ENCODE peak calls at places on chromosomes 16 and 17, in nine cellular contexts. One of them, this sample, is unnamed.

GRCh38 chr16:24997665-24998064 is 17.5 kb downstream of the ARHGAP17 start:
- ATAC-seq in body of pancreas: no peak
- ATAC-seq in foreskin keratinocyte: no peak
- ATAC-seq in heart left ventricle: no peak
- ATAC-seq in central memory CD8-positive, alpha-beta T cell: no peak
- ATAC-seq in left cardiac atrium: no peak
- ATAC-seq in RWPE2: no peak
- ATAC-seq in Panc1: no peak
- ATAC-seq in CD8-positive, alpha-beta T cell: no peak
- ATAC-seq in this sample: no peak

GRCh38 chr17:51852603-51853002 is 305.9 kb downstream of the CA10 start:
- ATAC-seq in body of pancreas: no peak
- ATAC-seq in foreskin keratinocyte: no peak
- ATAC-seq in heart left ventricle: no peak
- ATAC-seq in central memory CD8-positive, alpha-beta T cell: no peak
- ATAC-seq in left cardiac atrium: no peak
- ATAC-seq in RWPE2: no peak
- ATAC-seq in Panc1: no peak
- ATAC-seq in CD8-positive, alpha-beta T cell: no peak
- ATAC-seq in this sample: no peak

GRCh38 chr17:51769231-51769630 is 389.3 kb downstream of the CA10 start:
- ATAC-seq in body of pancreas: no peak
- ATAC-seq in foreskin keratinocyte: no peak
- ATAC-seq in heart left ventricle: no peak
- ATAC-seq in central memory CD8-positive, alpha-beta T cell: no peak
- ATAC-seq in left cardiac atrium: no peak
- ATAC-seq in RWPE2: no peak
- ATAC-seq in Panc1: no peak
- ATAC-seq in CD8-positive, alpha-beta T cell: no peak
- ATAC-seq in this sample: peak; percentile 31

GRCh38 chr17:37081287-37081686 is 132.5 kb downstream of the AATF start:
- ATAC-seq in body of pancreas: no peak
- ATAC-seq in foreskin keratinocyte: no peak
- ATAC-seq in heart left ventricle: no peak
- ATAC-seq in central memory CD8-positive, alpha-beta T cell: no peak
- ATAC-seq in left cardiac atrium: no peak
- ATAC-seq in RWPE2: peak; percentile 24
- ATAC-seq in Panc1: peak; percentile 71
- ATAC-seq in CD8-positive, alpha-beta T cell: no peak
- ATAC-seq in this sample: no peak

GRCh38 chr17:14095202-14095601 is 25.9 kb downstream of the COX10 start:
- ATAC-seq in body of pancreas: no peak
- ATAC-seq in foreskin keratinocyte: no peak
- ATAC-seq in heart left ventricle: no peak
- ATAC-seq in central memory CD8-positive, alpha-beta T cell: no peak
- ATAC-seq in left cardiac atrium: no peak
- ATAC-seq in RWPE2: no peak
- ATAC-seq in Panc1: no peak
- ATAC-seq in CD8-positive, alpha-beta T cell: no peak
- ATAC-seq in this sample: no peak

GRCh38 chr17:32323784-32324590 is 18.0 kb downstream of the C17orf75 start:
- ATAC-seq in body of pancreas: peak; percentile 81
- ATAC-seq in foreskin keratinocyte: peak; percentile 74
- ATAC-seq in heart left ventricle: no peak
- ATAC-seq in central memory CD8-positive, alpha-beta T cell: peak; percentile 60
- ATAC-seq in left cardiac atrium: no peak
- ATAC-seq in RWPE2: peak; percentile 53
- ATAC-seq in Panc1: peak; percentile 62
- ATAC-seq in CD8-positive, alpha-beta T cell: peak; percentile 62
- ATAC-seq in this sample: peak; percentile 77

GRCh38 chr17:27555364-27555763 is 75.6 kb upstream of the LGALS9 start:
- ATAC-seq in body of pancreas: no peak
- ATAC-seq in foreskin keratinocyte: no peak
- ATAC-seq in heart left ventricle: no peak
- ATAC-seq in central memory CD8-positive, alpha-beta T cell: no peak
- ATAC-seq in left cardiac atrium: no peak
- ATAC-seq in RWPE2: no peak
- ATAC-seq in Panc1: no peak
- ATAC-seq in CD8-positive, alpha-beta T cell: no peak
- ATAC-seq in this sample: no peak

GRCh38 chr16:49811630-49812334 is 44.1 kb downstream of the ZNF423 start:
- ATAC-seq in body of pancreas: peak; percentile 74
- ATAC-seq in foreskin keratinocyte: no peak
- ATAC-seq in heart left ventricle: peak; percentile 84
- ATAC-seq in central memory CD8-positive, alpha-beta T cell: no peak
- ATAC-seq in left cardiac atrium: peak; percentile 18
- ATAC-seq in RWPE2: no peak
- ATAC-seq in Panc1: no peak
- ATAC-seq in CD8-positive, alpha-beta T cell: no peak
- ATAC-seq in this sample: no peak

GRCh38 chr17:40121191-40121885 is 433 bp upstream of the MSL1 start:
- ATAC-seq in body of pancreas: peak; percentile 17
- ATAC-seq in foreskin keratinocyte: peak; percentile 29
- ATAC-seq in heart left ventricle: peak; percentile 23
- ATAC-seq in central memory CD8-positive, alpha-beta T cell: no peak
- ATAC-seq in left cardiac atrium: peak; percentile 56
- ATAC-seq in RWPE2: peak; percentile 43
- ATAC-seq in Panc1: peak; percentile 51
- ATAC-seq in CD8-positive, alpha-beta T cell: peak; percentile 11
- ATAC-seq in this sample: peak; percentile 51

GRCh38 chr17:82590881-82591539 is 57.2 kb downstream of the WDR45B start:
- ATAC-seq in body of pancreas: no peak
- ATAC-seq in foreskin keratinocyte: no peak
- ATAC-seq in heart left ventricle: no peak
- ATAC-seq in central memory CD8-positive, alpha-beta T cell: no peak
- ATAC-seq in left cardiac atrium: peak; percentile 12
- ATAC-seq in RWPE2: no peak
- ATAC-seq in Panc1: no peak
- ATAC-seq in CD8-positive, alpha-beta T cell: no peak
- ATAC-seq in this sample: no peak

GRCh38 chr17:75625813-75626486 is 7.3 kb upstream of the SMIM5 start:
- ATAC-seq in body of pancreas: peak; percentile 51
- ATAC-seq in foreskin keratinocyte: peak; percentile 57
- ATAC-seq in heart left ventricle: peak; percentile 47
- ATAC-seq in central memory CD8-positive, alpha-beta T cell: no peak
- ATAC-seq in left cardiac atrium: peak; percentile 27
- ATAC-seq in RWPE2: peak; percentile 40
- ATAC-seq in Panc1: peak; percentile 73
- ATAC-seq in CD8-positive, alpha-beta T cell: peak; percentile 57
- ATAC-seq in this sample: peak; percentile 49

GRCh38 chr16:20348365-20349185 is 3.9 kb downstream of the UMOD start:
- ATAC-seq in body of pancreas: peak; percentile 70
- ATAC-seq in foreskin keratinocyte: no peak
- ATAC-seq in heart left ventricle: no peak
- ATAC-seq in central memory CD8-positive, alpha-beta T cell: no peak
- ATAC-seq in left cardiac atrium: no peak
- ATAC-seq in RWPE2: peak; percentile 23
- ATAC-seq in Panc1: peak; percentile 50
- ATAC-seq in CD8-positive, alpha-beta T cell: no peak
- ATAC-seq in this sample: no peak

GRCh38 chr17:969767-970387 is 9.7 kb downstream of the NXN start:
- ATAC-seq in body of pancreas: no peak
- ATAC-seq in foreskin keratinocyte: peak; percentile 27
- ATAC-seq in heart left ventricle: no peak
- ATAC-seq in central memory CD8-positive, alpha-beta T cell: no peak
- ATAC-seq in left cardiac atrium: no peak
- ATAC-seq in RWPE2: no peak
- ATAC-seq in Panc1: no peak
- ATAC-seq in CD8-positive, alpha-beta T cell: no peak
- ATAC-seq in this sample: no peak

GRCh38 chr17:75998327-75998795 is 2.3 kb upstream of the CDK3 start:
- ATAC-seq in body of pancreas: no peak
- ATAC-seq in foreskin keratinocyte: no peak
- ATAC-seq in heart left ventricle: no peak
- ATAC-seq in central memory CD8-positive, alpha-beta T cell: no peak
- ATAC-seq in left cardiac atrium: no peak
- ATAC-seq in RWPE2: no peak
- ATAC-seq in Panc1: no peak
- ATAC-seq in CD8-positive, alpha-beta T cell: no peak
- ATAC-seq in this sample: no peak

GRCh38 chr16:1958715-1959268 is 546 bp upstream of the NDUFB10 start:
- ATAC-seq in body of pancreas: no peak
- ATAC-seq in foreskin keratinocyte: peak; percentile 19
- ATAC-seq in heart left ventricle: no peak
- ATAC-seq in central memory CD8-positive, alpha-beta T cell: no peak
- ATAC-seq in left cardiac atrium: peak; percentile 5
- ATAC-seq in RWPE2: no peak
- ATAC-seq in Panc1: peak; percentile 4
- ATAC-seq in CD8-positive, alpha-beta T cell: no peak
- ATAC-seq in this sample: peak; percentile 4

GRCh38 chr16:75486666-75487313 is 8.5 kb downstream of the CHST6 start:
- ATAC-seq in body of pancreas: no peak
- ATAC-seq in foreskin keratinocyte: no peak
- ATAC-seq in heart left ventricle: no peak
- ATAC-seq in central memory CD8-positive, alpha-beta T cell: no peak
- ATAC-seq in left cardiac atrium: no peak
- ATAC-seq in RWPE2: no peak
- ATAC-seq in Panc1: no peak
- ATAC-seq in CD8-positive, alpha-beta T cell: no peak
- ATAC-seq in this sample: peak; percentile 52

GRCh38 chr17:35540589-35541404 is 3.3 kb upstream of the SLFN12L start:
- ATAC-seq in body of pancreas: no peak
- ATAC-seq in foreskin keratinocyte: no peak
- ATAC-seq in heart left ventricle: peak; percentile 74
- ATAC-seq in central memory CD8-positive, alpha-beta T cell: peak; percentile 48
- ATAC-seq in left cardiac atrium: peak; percentile 72
- ATAC-seq in RWPE2: peak; percentile 70
- ATAC-seq in Panc1: peak; percentile 71
- ATAC-seq in CD8-positive, alpha-beta T cell: peak; percentile 34
- ATAC-seq in this sample: peak; percentile 54

GRCh38 chr17:58572846-58573245 is 58.4 kb upstream of the MTMR4 start:
- ATAC-seq in body of pancreas: no peak
- ATAC-seq in foreskin keratinocyte: no peak
- ATAC-seq in heart left ventricle: no peak
- ATAC-seq in central memory CD8-positive, alpha-beta T cell: no peak
- ATAC-seq in left cardiac atrium: no peak
- ATAC-seq in RWPE2: no peak
- ATAC-seq in Panc1: no peak
- ATAC-seq in CD8-positive, alpha-beta T cell: no peak
- ATAC-seq in this sample: no peak

GRCh38 chr17:7561589-7562207 is at the start of gene SENP3:
- ATAC-seq in body of pancreas: peak; percentile 75
- ATAC-seq in foreskin keratinocyte: peak; percentile 57
- ATAC-seq in heart left ventricle: peak; percentile 75
- ATAC-seq in central memory CD8-positive, alpha-beta T cell: peak; percentile 89
- ATAC-seq in left cardiac atrium: peak; percentile 88
- ATAC-seq in RWPE2: peak; percentile 67
- ATAC-seq in Panc1: peak; percentile 87
- ATAC-seq in CD8-positive, alpha-beta T cell: peak; percentile 82
- ATAC-seq in this sample: peak; percentile 90

GRCh38 chr16:50153648-50154368 is 702 bp downstream of the TENT4B start:
- ATAC-seq in body of pancreas: peak; percentile 2
- ATAC-seq in foreskin keratinocyte: peak; percentile 17
- ATAC-seq in heart left ventricle: no peak
- ATAC-seq in central memory CD8-positive, alpha-beta T cell: peak; percentile 1
- ATAC-seq in left cardiac atrium: peak; percentile 1
- ATAC-seq in RWPE2: peak; percentile 16
- ATAC-seq in Panc1: peak; percentile 23
- ATAC-seq in CD8-positive, alpha-beta T cell: no peak
- ATAC-seq in this sample: peak; percentile 3

GRCh38 chr17:17146791-17147406 is 59.2 kb downstream of the PLD6 start:
- ATAC-seq in body of pancreas: no peak
- ATAC-seq in foreskin keratinocyte: no peak
- ATAC-seq in heart left ventricle: peak; percentile 66
- ATAC-seq in central memory CD8-positive, alpha-beta T cell: no peak
- ATAC-seq in left cardiac atrium: peak; percentile 3
- ATAC-seq in RWPE2: no peak
- ATAC-seq in Panc1: peak; percentile 67
- ATAC-seq in CD8-positive, alpha-beta T cell: peak; percentile 66
- ATAC-seq in this sample: peak; percentile 24

GRCh38 chr17:43665387-43666101 is 3.8 kb upstream of the MEOX1 start:
- ATAC-seq in body of pancreas: peak; percentile 15
- ATAC-seq in foreskin keratinocyte: peak; percentile 23
- ATAC-seq in heart left ventricle: peak; percentile 86
- ATAC-seq in central memory CD8-positive, alpha-beta T cell: no peak
- ATAC-seq in left cardiac atrium: peak; percentile 62
- ATAC-seq in RWPE2: no peak
- ATAC-seq in Panc1: no peak
- ATAC-seq in CD8-positive, alpha-beta T cell: no peak
- ATAC-seq in this sample: no peak

GRCh38 chr17:55168970-55169687 is 95.6 kb upstream of the HLF start:
- ATAC-seq in body of pancreas: no peak
- ATAC-seq in foreskin keratinocyte: no peak
- ATAC-seq in heart left ventricle: no peak
- ATAC-seq in central memory CD8-positive, alpha-beta T cell: no peak
- ATAC-seq in left cardiac atrium: no peak
- ATAC-seq in RWPE2: no peak
- ATAC-seq in Panc1: no peak
- ATAC-seq in CD8-positive, alpha-beta T cell: no peak
- ATAC-seq in this sample: no peak

GRCh38 chr17:30997842-30998241 is 27.0 kb downstream of the RNF135 start:
- ATAC-seq in body of pancreas: no peak
- ATAC-seq in foreskin keratinocyte: no peak
- ATAC-seq in heart left ventricle: no peak
- ATAC-seq in central memory CD8-positive, alpha-beta T cell: no peak
- ATAC-seq in left cardiac atrium: no peak
- ATAC-seq in RWPE2: no peak
- ATAC-seq in Panc1: no peak
- ATAC-seq in CD8-positive, alpha-beta T cell: no peak
- ATAC-seq in this sample: peak; percentile 26

GRCh38 chr17:40072481-40073346 is 9.9 kb downstream of the THRA start:
- ATAC-seq in body of pancreas: no peak
- ATAC-seq in foreskin keratinocyte: no peak
- ATAC-seq in heart left ventricle: no peak
- ATAC-seq in central memory CD8-positive, alpha-beta T cell: no peak
- ATAC-seq in left cardiac atrium: peak; percentile 15
- ATAC-seq in RWPE2: no peak
- ATAC-seq in Panc1: no peak
- ATAC-seq in CD8-positive, alpha-beta T cell: no peak
- ATAC-seq in this sample: no peak

GRCh38 chr16:88315543-88316105 is 67.1 kb upstream of the ZNF469 start:
- ATAC-seq in body of pancreas: no peak
- ATAC-seq in foreskin keratinocyte: peak; percentile 85
- ATAC-seq in heart left ventricle: peak; percentile 89
- ATAC-seq in central memory CD8-positive, alpha-beta T cell: no peak
- ATAC-seq in left cardiac atrium: peak; percentile 73
- ATAC-seq in RWPE2: peak; percentile 99
- ATAC-seq in Panc1: peak; percentile 75
- ATAC-seq in CD8-positive, alpha-beta T cell: no peak
- ATAC-seq in this sample: no peak

GRCh38 chr16:17414421-17414820 is 56.3 kb downstream of the XYLT1 start:
- ATAC-seq in body of pancreas: no peak
- ATAC-seq in foreskin keratinocyte: no peak
- ATAC-seq in heart left ventricle: no peak
- ATAC-seq in central memory CD8-positive, alpha-beta T cell: no peak
- ATAC-seq in left cardiac atrium: no peak
- ATAC-seq in RWPE2: no peak
- ATAC-seq in Panc1: no peak
- ATAC-seq in CD8-positive, alpha-beta T cell: no peak
- ATAC-seq in this sample: peak; percentile 70

GRCh38 chr16:3783516-3783915 is 66.2 kb upstream of the TRAP1 start:
- ATAC-seq in body of pancreas: no peak
- ATAC-seq in foreskin keratinocyte: no peak
- ATAC-seq in heart left ventricle: no peak
- ATAC-seq in central memory CD8-positive, alpha-beta T cell: no peak
- ATAC-seq in left cardiac atrium: no peak
- ATAC-seq in RWPE2: no peak
- ATAC-seq in Panc1: no peak
- ATAC-seq in CD8-positive, alpha-beta T cell: no peak
- ATAC-seq in this sample: no peak

GRCh38 chr16:67661101-67661661 is 421 bp downstream of the PARD6A start:
- ATAC-seq in body of pancreas: peak; percentile 26
- ATAC-seq in foreskin keratinocyte: peak; percentile 5
- ATAC-seq in heart left ventricle: no peak
- ATAC-seq in central memory CD8-positive, alpha-beta T cell: no peak
- ATAC-seq in left cardiac atrium: no peak
- ATAC-seq in RWPE2: peak; percentile 20
- ATAC-seq in Panc1: peak; percentile 7
- ATAC-seq in CD8-positive, alpha-beta T cell: no peak
- ATAC-seq in this sample: no peak

GRCh38 chr16:70753228-70753627 is 47.7 kb downstream of the VAC14 start:
- ATAC-seq in body of pancreas: no peak
- ATAC-seq in foreskin keratinocyte: no peak
- ATAC-seq in heart left ventricle: no peak
- ATAC-seq in central memory CD8-positive, alpha-beta T cell: no peak
- ATAC-seq in left cardiac atrium: no peak
- ATAC-seq in RWPE2: no peak
- ATAC-seq in Panc1: no peak
- ATAC-seq in CD8-positive, alpha-beta T cell: no peak
- ATAC-seq in this sample: no peak

GRCh38 chr17:57323391-57323790 is 67.1 kb downstream of the MSI2 start:
- ATAC-seq in body of pancreas: no peak
- ATAC-seq in foreskin keratinocyte: no peak
- ATAC-seq in heart left ventricle: no peak
- ATAC-seq in central memory CD8-positive, alpha-beta T cell: no peak
- ATAC-seq in left cardiac atrium: no peak
- ATAC-seq in RWPE2: no peak
- ATAC-seq in Panc1: no peak
- ATAC-seq in CD8-positive, alpha-beta T cell: no peak
- ATAC-seq in this sample: no peak

This sample was measured in activated T-helper 17 cell treated with anti-CD3 and anti-CD28 coated beads, Interleukin-2, amount 50 U/mL, for 72 hours.